ENCODE peak calls at places on chromosomes 2 and 18, in six cellular contexts. B, N, S, P, L and C are unnamed samples.

GRCh38 chr2:164164602-164165001 is 428.8 kb upstream of the FIGN start:
- DNase-seq in B (no peak), N (no peak), S (no peak), P (no peak), L (no peak), C (no peak)

GRCh38 chr2:57943271-57943670 is 103.3 kb upstream of the VRK2 start:
- DNase-seq in B (no peak), N (no peak), S (peak), P (peak), L (no peak), C (no peak)

GRCh38 chr2:98465456-98466201 is 21.0 kb downstream of the INPP4A start:
- DNase-seq in B (peak), N (no peak), S (no peak), P (peak), L (no peak), C (peak)

GRCh38 chr2:231914077-231914690 is 12.0 kb downstream of the NPPC start:
- DNase-seq in B (no peak), N (no peak), S (no peak), P (no peak), L (no peak), C (no peak)

GRCh38 chr18:48290162-48290926 is 118.8 kb downstream of the ZBTB7C start:
- DNase-seq in B (no peak), N (peak), S (no peak), P (no peak), L (no peak), C (no peak)

GRCh38 chr2:237707859-237708398 is 80.5 kb downstream of the LRRFIP1 start:
- DNase-seq in B (no peak), N (no peak), S (peak), P (no peak), L (no peak), C (no peak)

GRCh38 chr2:239265681-239266435 is 135.0 kb downstream of the HDAC4 start:
- DNase-seq in B (no peak), N (no peak), S (no peak), P (no peak), L (no peak), C (no peak)

GRCh38 chr2:71813315-71813714 is 334.3 kb downstream of the CYP26B1 start:
- DNase-seq in B (no peak), N (no peak), S (no peak), P (no peak), L (no peak), C (no peak)

GRCh38 chr2:17543848-17544645 is 3.6 kb downstream of the VSNL1 start:
- DNase-seq in B (no peak), N (peak), S (peak), P (peak), L (peak), C (peak)

GRCh38 chr2:129888896-129889295 is 90.6 kb upstream of the RAB6C start:
- DNase-seq in B (no peak), N (no peak), S (no peak), P (peak), L (no peak), C (peak)

GRCh38 chr2:56534321-56534720 is 350.5 kb downstream of the CCDC85A start:
- DNase-seq in B (no peak), N (no peak), S (no peak), P (peak), L (no peak), C (no peak)

GRCh38 chr2:237222683-237223082 is 137.0 kb downstream of the COPS8 start:
- DNase-seq in B (no peak), N (no peak), S (no peak), P (no peak), L (no peak), C (no peak)

GRCh38 chr2:136067465-136067864 is 50.5 kb downstream of the CXCR4 start:
- DNase-seq in B (peak), N (no peak), S (no peak), P (no peak), L (no peak), C (no peak)

GRCh38 chr2:64550042-64550441 is 25.9 kb downstream of the AFTPH start:
- DNase-seq in B (no peak), N (no peak), S (no peak), P (no peak), L (no peak), C (no peak)

GRCh38 chr2:149765003-149765402 is 177.4 kb upstream of the MMADHC start:
- DNase-seq in B (no peak), N (peak), S (no peak), P (no peak), L (no peak), C (no peak)

GRCh38 chr2:207258191-207258991 is 92.6 kb upstream of the KLF7 start:
- DNase-seq in B (no peak), N (peak), S (no peak), P (peak), L (no peak), C (peak)

GRCh38 chr2:53859354-53860159 is at the start of gene GPR75:
- DNase-seq in B (no peak), N (peak), S (peak), P (peak), L (no peak), C (no peak)

GRCh38 chr2:38509322-38509946 is 93.3 kb downstream of the HNRNPLL start:
- DNase-seq in B (no peak), N (peak), S (no peak), P (peak), L (no peak), C (peak)

GRCh38 chr2:43438858-43439655 is 156.8 kb downstream of the THADA start:
- DNase-seq in B (no peak), N (no peak), S (no peak), P (peak), L (no peak), C (peak)

GRCh38 chr2:47293967-47294366 is 109.0 kb upstream of the MSH2 start:
- DNase-seq in B (no peak), N (no peak), S (no peak), P (no peak), L (no peak), C (no peak)

GRCh38 chr2:27428213-27428977 is at the start of gene NRBP1:
- DNase-seq in B (peak), N (peak), S (peak), P (peak), L (peak), C (peak)

GRCh38 chr2:193988784-193989183 is 1668.2 kb upstream of the SLC39A10 start:
- DNase-seq in B (no peak), N (no peak), S (no peak), P (no peak), L (no peak), C (no peak)

GRCh38 chr18:12420831-12421421 is 13.2 kb downstream of the PRELID3A start:
- DNase-seq in B (no peak), N (no peak), S (peak), P (no peak), L (peak), C (peak)

GRCh38 chr18:54233228-54233625 is 8.8 kb upstream of the MBD2 start:
- DNase-seq in B (no peak), N (peak), S (no peak), P (no peak), L (no peak), C (no peak)

GRCh38 chr2:215369191-215369760 is 57.4 kb downstream of the ATIC start:
- DNase-seq in B (no peak), N (no peak), S (no peak), P (peak), L (no peak), C (no peak)

GRCh38 chr2:22360735-22361374 is 1024.1 kb upstream of the KLHL29 start:
- DNase-seq in B (no peak), N (peak), S (no peak), P (no peak), L (no peak), C (no peak)

GRCh38 chr18:58046087-58046793 is 2.2 kb downstream of the NEDD4L start:
- DNase-seq in B (no peak), N (no peak), S (peak), P (peak), L (peak), C (no peak)

GRCh38 chr2:37085731-37086147 is 1.4 kb downstream of the GPATCH11 start:
- DNase-seq in B (no peak), N (peak), S (no peak), P (peak), L (no peak), C (no peak)

GRCh38 chr2:209230560-209230959 is 193.3 kb upstream of the MAP2 start:
- DNase-seq in B (no peak), N (no peak), S (no peak), P (no peak), L (no peak), C (no peak)

GRCh38 chr2:239548491-239548890 is 147.7 kb upstream of the HDAC4 start:
- DNase-seq in B (peak), N (peak), S (no peak), P (no peak), L (no peak), C (no peak)

GRCh38 chr2:163682695-163683094 is 53.1 kb downstream of the FIGN start:
- DNase-seq in B (no peak), N (peak), S (peak), P (peak), L (peak), C (no peak)

GRCh38 chr2:172447811-172448493 is 20.6 kb downstream of the ITGA6 start:
- DNase-seq in B (no peak), N (peak), S (no peak), P (no peak), L (no peak), C (no peak)

GRCh38 chr2:177295479-177295878 is 31.0 kb upstream of the NFE2L2 start:
- DNase-seq in B (no peak), N (no peak), S (no peak), P (peak), L (no peak), C (peak)

GRCh38 chr2:105575626-105576025 is 169.1 kb upstream of the NCK2 start:
- DNase-seq in B (no peak), N (no peak), S (no peak), P (no peak), L (no peak), C (no peak)

GRCh38 chr18:23838801-23839366 is 149.6 kb downstream of the LAMA3 start:
- DNase-seq in B (no peak), N (peak), S (no peak), P (peak), L (no peak), C (no peak)

GRCh38 chr2:234363011-234363487 is 133.8 kb downstream of the ARL4C start:
- DNase-seq in B (peak), N (no peak), S (peak), P (peak), L (peak), C (peak)

GRCh38 chr2:133063792-133064191 is 393.8 kb upstream of the LYPD1 start:
- DNase-seq in B (peak), N (peak), S (peak), P (peak), L (no peak), C (peak)

GRCh38 chr2:233453111-233453915 is 99.0 kb downstream of the DGKD start:
- DNase-seq in B (no peak), N (no peak), S (no peak), P (no peak), L (no peak), C (no peak)

GRCh38 chr2:11515441-11516071 is 18.3 kb upstream of the GREB1 start:
- DNase-seq in B (no peak), N (no peak), S (no peak), P (no peak), L (no peak), C (no peak)

DNA sequence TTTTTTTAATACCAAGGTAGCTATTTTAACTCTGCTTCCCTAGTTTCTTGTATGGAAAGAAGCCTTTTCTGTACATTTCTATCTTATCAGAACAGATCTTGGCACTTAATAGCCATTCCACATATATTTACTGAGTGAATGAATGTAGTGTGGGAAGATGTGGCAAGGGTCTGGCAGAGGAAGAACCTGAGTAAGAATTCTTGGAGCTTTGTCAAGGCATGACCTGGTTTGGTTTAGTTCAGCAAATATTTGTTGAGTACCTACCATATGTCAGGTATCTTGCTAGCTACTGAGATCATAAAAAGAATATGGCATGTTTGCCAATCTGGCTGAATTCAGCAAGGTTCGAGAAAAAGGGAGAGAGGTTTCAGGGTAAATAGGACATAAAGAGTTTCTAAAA is 21.9 kb upstream of the MEP1B start:
- DNase-seq in B (no peak), N (peak), S (no peak), P (peak), L (no peak), C (no peak)
- TF ChIP-seq EZH2 in B (no peak), N (no peak), S (no peak), P (no peak), L (no peak), C (no peak)

GRCh38 chr18:51154664-51155063 is 42.8 kb downstream of the MEX3C start:
- DNase-seq in B (no peak), N (no peak), S (no peak), P (no peak), L (no peak), C (no peak)

GRCh38 chr18:51151185-51151567 is 46.3 kb downstream of the MEX3C start:
- DNase-seq in B (no peak), N (no peak), S (no peak), P (no peak), L (no peak), C (no peak)

GRCh38 chr18:51151568-51152511 is 45.6 kb downstream of the MEX3C start:
- DNase-seq in B (no peak), N (no peak), S (peak), P (no peak), L (no peak), C (no peak)

GRCh38 chr18:51157215-51157614 is 40.3 kb downstream of the MEX3C start:
- DNase-seq in B (no peak), N (no peak), S (no peak), P (no peak), L (no peak), C (no peak)

DNA sequence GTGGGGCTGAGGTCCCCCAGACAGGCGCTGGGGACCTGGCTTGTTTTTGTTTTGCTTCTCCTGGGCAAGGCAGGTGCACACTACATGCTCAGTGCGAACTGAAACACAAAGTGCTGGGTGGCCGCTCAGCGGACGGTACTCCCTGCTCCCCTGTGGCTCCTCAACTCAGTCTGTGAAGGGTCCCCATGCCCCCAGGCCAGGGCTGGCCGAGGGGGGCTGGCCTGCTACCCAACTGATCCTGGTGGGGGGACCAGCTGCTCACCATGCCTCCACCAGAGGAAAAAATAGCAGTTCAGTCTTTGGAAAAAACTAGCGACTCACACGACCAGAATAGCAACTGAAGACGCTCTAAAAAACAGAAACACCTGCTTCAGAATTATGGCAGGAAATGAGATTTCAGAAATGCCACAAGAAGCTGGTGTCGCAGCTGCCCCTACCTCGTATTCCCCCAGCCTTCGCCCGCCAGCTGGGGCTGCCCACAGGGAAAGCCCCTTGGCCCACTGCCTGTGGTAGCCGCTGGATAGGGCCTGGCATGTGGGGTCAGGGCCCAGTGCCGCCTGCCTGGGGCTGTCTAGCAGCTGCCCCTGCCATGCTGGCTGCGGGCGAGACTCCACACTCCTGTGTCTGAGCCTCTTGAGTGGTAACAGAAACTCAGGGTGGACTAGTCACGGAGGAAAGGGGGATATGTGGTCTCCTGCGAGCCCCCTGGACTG is 43.7 kb downstream of the MEX3C start:
- DNase-seq in B (peak), N (no peak), S (no peak), P (no peak), L (no peak), C (no peak)
- H3K4me3 ChIP-seq in B (peak), N (no peak), S (no peak), P (no peak), L (no peak), C (no peak)

GRCh38 chr2:6665093-6665721 is 200.5 kb downstream of the CMPK2 start:
- DNase-seq in B (no peak), N (no peak), S (no peak), P (no peak), L (no peak), C (no peak)
- TF ChIP-seq CTCF in B (no peak), N (no peak), S (no peak), P (no peak), L (no peak), C (no peak)

GRCh38 chr2:45007356-45007755 is 1.9 kb downstream of the SIX2 start:
- DNase-seq in B (no peak), N (no peak), S (no peak), P (no peak), L (no peak), C (no peak)

GRCh38 chr2:45009303-45009927 is at the start of gene SIX2:
- DNase-seq in B (no peak), N (peak), S (peak), P (peak), L (peak), C (peak)

GRCh38 chr2:45006942-45007287 is 2.3 kb downstream of the SIX2 start:
- DNase-seq in B (no peak), N (no peak), S (no peak), P (no peak), L (no peak), C (no peak)

GRCh38 chr2:45007961-45008295 is 1.3 kb downstream of the SIX2 start:
- DNase-seq in B (no peak), N (no peak), S (no peak), P (no peak), L (no peak), C (no peak)

DNA sequence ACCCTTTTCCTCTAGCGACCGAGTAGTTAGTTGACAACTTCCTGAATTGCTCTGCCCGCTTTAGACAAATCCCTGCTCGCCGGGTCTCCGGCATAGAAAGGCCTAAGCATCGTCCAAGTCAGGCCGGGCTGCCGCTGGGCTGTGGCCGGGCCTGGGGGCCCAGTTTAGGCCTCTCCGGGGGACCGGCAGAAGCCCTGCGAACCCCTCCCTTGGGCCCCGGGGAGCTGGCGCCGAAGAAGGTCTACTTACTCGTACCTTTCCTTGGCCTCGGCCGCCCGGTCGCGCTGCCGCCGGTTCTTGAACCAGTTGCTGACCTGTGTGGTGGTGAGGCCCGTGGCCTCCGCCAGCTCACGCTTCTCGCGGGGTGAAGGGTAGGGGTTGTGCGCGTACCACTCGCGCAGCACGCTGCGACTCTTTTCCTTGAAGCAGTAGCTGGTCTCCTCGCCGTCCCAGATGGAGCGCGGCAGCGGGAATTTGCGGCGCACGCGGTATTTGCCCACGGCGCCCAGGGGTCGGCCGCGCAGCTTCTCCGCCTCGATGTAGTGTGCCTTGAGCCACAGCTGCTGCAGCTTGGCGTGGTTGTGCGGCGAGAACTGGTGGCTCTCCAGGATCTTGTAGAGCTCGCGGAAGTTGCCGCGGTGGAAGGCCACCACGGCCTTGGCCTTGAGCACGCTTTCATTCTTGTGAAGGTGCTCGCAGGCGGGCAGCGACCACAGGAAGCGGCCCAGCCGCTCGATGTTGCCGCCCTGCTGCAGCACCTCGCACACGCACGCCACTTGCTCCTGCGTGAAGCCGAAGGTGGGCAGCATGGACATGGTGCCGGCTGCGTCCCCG is 739 bp downstream of the SIX2 start:
- DNase-seq in B (no peak), N (no peak), S (peak), P (peak), L (no peak), C (no peak)
- TF ChIP-seq EZH2 in B (no peak), N (no peak), S (peak), P (peak), L (no peak), C (no peak)

GRCh38 chr18:377088-377487 is 109.2 kb upstream of the THOC1 start:
- DNase-seq in B (no peak), N (no peak), S (peak), P (no peak), L (no peak), C (no peak)
- H3K4me3 ChIP-seq in B (no peak), N (no peak), S (no peak), P (no peak), L (no peak), C (no peak)

GRCh38 chr2:112658820-112659667 is 13.3 kb downstream of the SLC20A1 start:
- DNase-seq in B (no peak), N (peak), S (no peak), P (no peak), L (no peak), C (no peak)
- TF ChIP-seq CTCF in B (no peak), N (peak), S (no peak), P (no peak), L (no peak), C (no peak)